ENCODE peak calls at places on chromosomes 6 and 20, in nine cellular contexts. T, L, D, O, F, J, X, I and N are unnamed samples.

GRCh38 chr6:111210074-111210729 is 122.9 kb downstream of the SLC16A10 start:
- DNase-seq in X (peak), O (peak), D (no peak), T (peak), L (peak), F (peak), I (peak), J (peak), N (peak)

GRCh38 chr20:59743767-59744485 is 139.6 kb downstream of the PHACTR3 start:
- DNase-seq in I (no peak), L (no peak), F (peak), O (no peak), T (peak), D (peak), J (no peak), X (no peak), N (no peak)

GRCh38 chr6:39521826-39522377 is 199.4 kb upstream of the KCNK16 start:
- DNase-seq in D (no peak), I (no peak), J (no peak), T (no peak), X (no peak), O (no peak), L (no peak), F (no peak), N (no peak)

GRCh38 chr6:145953200-145953599 is 11.0 kb downstream of the SHPRH start:
- DNase-seq in F (no peak), I (no peak), T (no peak), O (no peak), D (no peak), L (no peak), X (no peak), J (no peak), N (no peak)

GRCh38 chr6:154343473-154344308 is 12.9 kb downstream of the IPCEF1 start:
- DNase-seq in O (peak), J (no peak), F (no peak), D (peak), L (peak), I (no peak), X (no peak), T (peak), N (peak)

GRCh38 chr6:22164236-22164635 is 132.6 kb downstream of the PRL start:
- DNase-seq in L (no peak), O (no peak), T (no peak), X (no peak), F (no peak), D (no peak), J (no peak), I (no peak), N (no peak)

GRCh38 chr20:57210911-57211280 is 55.5 kb downstream of the BMP7 start:
- DNase-seq in F (no peak), O (no peak), T (no peak), J (no peak), I (no peak), L (no peak), D (no peak), X (no peak), N (no peak)

GRCh38 chr20:63071541-63072181 is 64.9 kb upstream of the BHLHE23 start:
- DNase-seq in J (no peak), T (peak), X (no peak), F (no peak), O (peak), D (no peak), I (no peak), L (no peak), N (no peak)

GRCh38 chr6:137230547-137230946 is 11.4 kb upstream of the IFNGR1 start:
- DNase-seq in L (no peak), D (no peak), J (no peak), F (no peak), T (no peak), X (no peak), I (no peak), O (no peak), N (no peak)

GRCh38 chr6:1424306-1424927 is 35.0 kb downstream of the FOXF2 start:
- DNase-seq in T (peak), F (no peak), J (no peak), D (peak), O (peak), X (peak), L (peak), I (peak), N (peak)

GRCh38 chr20:37518606-37519507 is 2.2 kb upstream of the NNAT start:
- DNase-seq in O (no peak), D (no peak), F (no peak), L (peak), X (peak), J (no peak), T (no peak), I (no peak), N (no peak)

GRCh38 chr6:170143401-170144150 is 147.3 kb downstream of the DLL1 start:
- DNase-seq in O (no peak), J (no peak), T (no peak), D (no peak), F (no peak), X (no peak), I (no peak), L (no peak), N (no peak)

GRCh38 chr6:87200469-87201174 is 45.3 kb downstream of the ZNF292 start:
- DNase-seq in I (no peak), X (no peak), O (peak), T (no peak), J (no peak), D (no peak), F (no peak), L (no peak), N (no peak)

GRCh38 chr6:88380083-88380482 is 213.9 kb upstream of the CNR1 start:
- DNase-seq in T (peak), L (no peak), F (no peak), O (peak), J (no peak), D (no peak), X (no peak), I (no peak), N (no peak)

GRCh38 chr20:6698056-6698455 is 69.4 kb upstream of the BMP2 start:
- DNase-seq in L (no peak), O (peak), D (no peak), T (peak), F (no peak), X (no peak), I (peak), J (no peak), N (peak)

GRCh38 chr6:87623248-87623647 is 33.3 kb downstream of the ORC3 start:
- DNase-seq in X (no peak), I (peak), J (no peak), O (peak), L (no peak), F (no peak), D (no peak), T (no peak), N (peak)